ENCODE peak calls at places on chromosome 10, in six cellular contexts. O is IMR-90, Q is neuronal stem cell, T is mesenchymal stem cell, M is H9, Z is H1. E is an unnamed sample.

GRCh38 chr10:129163536-129163935 is 303.5 kb upstream of the MGMT start:
- DNase-seq in O (no peak), M (no peak), Z (no peak), T (no peak), Q (no peak), E (no peak)

GRCh38 chr10:122657255-122657654 is 42.4 kb downstream of the C10orf120 start:
- DNase-seq in Z (no peak), O (no peak), T (no peak), Q (no peak), M (no peak), E (no peak)

GRCh38 chr10:4981722-4982471 is 18.7 kb downstream of the AKR1C1 start:
- DNase-seq in T (peak), O (peak), Q (peak), M (peak), Z (peak), E (peak)

GRCh38 chr10:114498413-114499111 is 94.3 kb upstream of the AFAP1L2 start:
- DNase-seq in Q (no peak), O (no peak), T (no peak), M (no peak), Z (no peak), E (no peak)

GRCh38 chr10:97632949-97633884 is at the start of gene MORN4:
- DNase-seq in M (peak), O (peak), T (peak), Q (peak), Z (peak), E (peak)

GRCh38 chr10:101060951-101061813 is 607 bp upstream of the KAZALD1 start:
- DNase-seq in Q (peak), Z (peak), M (peak), T (peak), O (peak), E (peak)

GRCh38 chr10:5776150-5776880 is 36.9 kb downstream of the GDI2 start:
- DNase-seq in Q (no peak), O (peak), M (peak), T (peak), Z (no peak), E (peak)

GRCh38 chr10:91880310-91880709 is 29.0 kb downstream of the FGFBP3 start:
- DNase-seq in Z (no peak), M (no peak), T (peak), Q (peak), O (no peak), E (peak)

GRCh38 chr10:1486841-1487240 is 250.5 kb downstream of the ADARB2 start:
- DNase-seq in M (no peak), O (no peak), Z (no peak), Q (no peak), T (no peak), E (no peak)

GRCh38 chr10:108230478-108231170 is 1066.1 kb upstream of the SORCS1 start:
- DNase-seq in T (no peak), Q (no peak), M (no peak), O (no peak), Z (no peak), E (no peak)

GRCh38 chr10:16867990-16868389 is 50.8 kb upstream of the RSU1 start:
- DNase-seq in M (no peak), Q (no peak), T (no peak), O (no peak), Z (no peak), E (peak)

GRCh38 chr10:97532935-97533671 is 34.4 kb downstream of the UBTD1 start:
- DNase-seq in T (peak), O (peak), Z (peak), M (peak), Q (no peak), E (peak)

GRCh38 chr10:23021430-23021829 is 73.9 kb upstream of the MSRB2 start:
- DNase-seq in Q (no peak), O (no peak), M (no peak), Z (no peak), T (no peak), E (no peak)

GRCh38 chr10:122258136-122259074 is 12.7 kb upstream of the BTBD16 start:
- DNase-seq in T (peak), Z (no peak), O (peak), M (no peak), Q (no peak), E (peak)

GRCh38 chr10:121823993-121824463 is 103.8 kb downstream of the ATE1 start:
- DNase-seq in Z (no peak), T (peak), O (peak), Q (peak), M (no peak), E (peak)

GRCh38 chr10:93062499-93063216 is 2.1 kb downstream of the CYP26C1 start:
- DNase-seq in Q (no peak), M (peak), O (peak), Z (peak), T (no peak), E (peak)

GRCh38 chr10:88216976-88217375 is 353.6 kb downstream of the PTEN start:
- DNase-seq in O (no peak), Q (no peak), T (no peak), Z (no peak), M (no peak), E (peak)

GRCh38 chr10:69318087-69318996 is 40.0 kb downstream of the HK1 start:
- DNase-seq in M (peak), Z (peak), O (peak), Q (peak), T (peak), E (peak)

GRCh38 chr10:15781381-15781960 is 61.7 kb upstream of the ITGA8 start:
- DNase-seq in T (no peak), Z (no peak), Q (no peak), O (no peak), M (no peak), E (no peak)

GRCh38 chr10:15782851-15783250 is 63.1 kb upstream of the ITGA8 start:
- DNase-seq in M (no peak), Z (no peak), Q (no peak), O (no peak), T (no peak), E (no peak)

GRCh38 chr10:15787426-15787825 is 67.7 kb upstream of the ITGA8 start:
- DNase-seq in O (no peak), M (no peak), Q (no peak), Z (no peak), T (no peak), E (no peak)

GRCh38 chr10:15784662-15785300 is 65.1 kb upstream of the ITGA8 start:
- DNase-seq in Q (no peak), O (peak), T (peak), Z (no peak), M (peak), E (peak)

GRCh38 chr10:15784237-15784636 is 64.5 kb upstream of the ITGA8 start:
- DNase-seq in Z (no peak), Q (no peak), T (no peak), O (no peak), M (no peak), E (no peak)
- H3K18ac ChIP-seq in Z (no peak), Q (no peak), T (no peak), O (no peak), M (no peak), E (no peak)

GRCh38 chr10:132408367-132408781 is 11.4 kb downstream of the PWWP2B start:
- DNase-seq in Q (no peak), Z (no peak), M (peak), T (peak), O (no peak), E (peak)

GRCh38 chr10:132409667-132410028 is 12.6 kb downstream of the PWWP2B start:
- DNase-seq in Z (no peak), M (no peak), Q (no peak), T (no peak), O (no peak), E (peak)

GRCh38 chr10:132407846-132408278 is 10.9 kb downstream of the PWWP2B start:
- DNase-seq in O (peak), M (peak), Z (peak), Q (no peak), T (peak), E (peak)

GRCh38 chr10:132410056-132410778 is 13.2 kb downstream of the PWWP2B start:
- DNase-seq in M (no peak), O (no peak), Q (no peak), Z (no peak), T (no peak), E (no peak)

GRCh38 chr10:132408823-132409666 is 12.0 kb downstream of the PWWP2B start:
- DNase-seq in O (no peak), Z (no peak), T (no peak), M (no peak), Q (no peak), E (no peak)
- H3K18ac ChIP-seq in O (no peak), Z (peak), T (peak), M (peak), Q (peak), E (peak)

DNA sequence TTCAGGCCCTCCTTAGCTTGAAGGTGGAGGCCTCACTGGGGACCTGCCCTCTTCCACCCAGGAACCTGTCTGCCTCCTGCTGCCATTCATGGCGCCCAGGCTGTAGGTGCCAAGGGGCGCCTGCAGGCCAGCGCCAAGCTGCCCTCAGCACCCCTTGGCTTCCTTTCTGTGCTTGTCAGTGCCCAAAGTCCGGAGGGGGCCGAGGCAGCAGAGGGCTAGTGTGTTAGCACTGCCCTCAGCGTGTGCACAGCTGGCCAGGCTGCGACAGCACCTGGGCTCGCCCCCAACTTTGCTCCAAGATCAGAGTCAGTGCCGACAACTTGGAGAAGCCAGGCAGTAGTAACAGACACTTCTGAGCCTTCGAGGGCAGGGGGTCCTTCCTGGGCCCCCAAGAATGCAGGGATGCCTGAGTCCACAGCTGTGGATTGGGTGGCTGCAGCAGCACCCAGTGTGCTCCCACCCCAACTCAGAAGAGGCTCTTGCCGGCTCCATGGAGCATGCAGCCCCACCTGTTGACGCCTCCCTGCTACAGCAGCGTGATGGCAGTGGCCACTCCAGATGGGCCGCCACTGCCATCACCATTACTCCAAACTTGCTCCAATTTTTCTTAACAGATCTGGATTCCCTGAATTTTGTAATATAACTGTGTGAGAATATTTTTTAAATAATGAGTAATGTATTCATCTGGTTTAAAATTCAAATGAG is 41.7 kb downstream of the CACUL1 start:
- DNase-seq in T (no peak), Q (no peak), Z (peak), M (peak), O (no peak), E (peak)
- H3K18ac ChIP-seq in T (no peak), Q (peak), Z (no peak), M (no peak), O (no peak), E (no peak)

GRCh38 chr10:72037811-72038210 is 50.5 kb downstream of the SPOCK2 start:
- DNase-seq in Q (peak), O (no peak), T (no peak), M (no peak), Z (no peak), E (peak)

GRCh38 chr10:72037266-72037665 is 51.1 kb downstream of the SPOCK2 start:
- DNase-seq in Z (no peak), Q (no peak), M (no peak), T (no peak), O (no peak), E (no peak)

GRCh38 chr10:72041491-72041890 is 46.9 kb downstream of the SPOCK2 start:
- DNase-seq in T (no peak), M (no peak), Q (no peak), O (no peak), Z (no peak), E (no peak)

GRCh38 chr10:72038458-72039001 is 49.8 kb downstream of the SPOCK2 start:
- DNase-seq in Z (no peak), O (peak), Q (no peak), T (peak), M (no peak), E (peak)

DNA sequence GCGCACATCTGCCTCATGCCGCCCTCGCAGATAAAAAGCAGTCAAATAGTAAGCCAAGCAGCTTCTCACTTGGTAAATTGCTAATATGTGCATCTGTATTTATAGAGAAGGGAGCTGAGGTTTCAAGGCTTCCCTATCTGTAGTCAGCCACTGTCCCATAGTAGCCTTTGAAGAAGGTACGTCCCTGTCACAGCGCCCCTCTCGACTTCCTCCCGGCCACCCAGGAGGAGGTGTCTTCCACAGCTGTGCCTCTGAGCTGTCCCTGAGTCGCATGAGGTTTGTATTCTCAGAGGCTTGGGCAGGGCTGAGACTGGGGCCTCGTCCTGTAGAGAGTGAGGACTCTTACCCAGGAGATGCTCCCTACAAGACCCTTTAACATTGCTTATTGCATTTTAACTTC is 49.0 kb downstream of the SPOCK2 start:
- DNase-seq in Z (no peak), O (no peak), M (no peak), Q (no peak), T (no peak), E (no peak)
- H3K18ac ChIP-seq in Z (no peak), O (no peak), M (no peak), Q (peak), T (no peak), E (no peak)

GRCh38 chr10:77404801-77405200 is 232.8 kb downstream of the KCNMA1 start:
- DNase-seq in T (no peak), Z (no peak), O (no peak), M (no peak), Q (no peak), E (no peak)

GRCh38 chr10:77405771-77406241 is 231.8 kb downstream of the KCNMA1 start:
- DNase-seq in Z (peak), T (peak), Q (peak), M (peak), O (peak), E (peak)

GRCh38 chr10:77409697-77410471 is 227.7 kb downstream of the KCNMA1 start:
- DNase-seq in Q (no peak), M (no peak), Z (no peak), O (no peak), T (no peak), E (no peak)

GRCh38 chr10:77408259-77408658 is 229.3 kb downstream of the KCNMA1 start:
- DNase-seq in Q (no peak), T (no peak), Z (no peak), M (no peak), O (no peak), E (no peak)

DNA sequence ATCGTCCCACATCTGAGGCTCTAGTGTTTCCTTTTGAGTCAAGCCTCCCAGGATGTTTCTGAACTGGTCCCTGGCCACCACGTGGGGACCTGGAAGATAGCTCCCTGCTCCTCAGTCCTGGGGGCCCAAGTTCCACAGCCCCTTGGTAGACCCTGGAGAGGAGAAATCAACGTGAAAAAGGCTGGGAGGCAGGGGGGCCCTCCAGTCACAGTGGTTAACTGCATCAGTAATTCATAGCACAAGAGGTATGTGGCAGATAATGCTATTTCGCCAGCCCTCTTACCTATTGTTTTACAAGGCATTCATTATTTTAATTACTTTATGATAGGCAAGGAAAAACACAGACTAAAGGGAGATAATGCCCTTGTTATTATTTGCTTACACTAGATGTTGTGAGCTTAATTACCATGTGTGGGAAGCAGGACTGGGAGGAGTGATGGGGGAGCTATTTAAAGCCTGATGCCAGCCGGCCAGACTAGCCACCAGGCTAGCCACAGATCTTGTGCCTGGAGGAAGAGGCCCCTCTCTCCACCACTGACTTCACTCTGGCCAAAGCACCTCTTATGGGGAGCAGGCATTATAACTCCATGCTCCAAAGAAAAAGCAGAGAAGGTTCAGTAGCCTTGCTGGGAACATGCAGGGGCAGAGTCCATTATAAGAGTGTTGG is 230.7 kb downstream of the KCNMA1 start:
- DNase-seq in T (no peak), Q (no peak), Z (no peak), M (no peak), O (no peak), E (no peak)
- H3K18ac ChIP-seq in T (peak), Q (peak), Z (no peak), M (no peak), O (no peak), E (no peak)

DNA sequence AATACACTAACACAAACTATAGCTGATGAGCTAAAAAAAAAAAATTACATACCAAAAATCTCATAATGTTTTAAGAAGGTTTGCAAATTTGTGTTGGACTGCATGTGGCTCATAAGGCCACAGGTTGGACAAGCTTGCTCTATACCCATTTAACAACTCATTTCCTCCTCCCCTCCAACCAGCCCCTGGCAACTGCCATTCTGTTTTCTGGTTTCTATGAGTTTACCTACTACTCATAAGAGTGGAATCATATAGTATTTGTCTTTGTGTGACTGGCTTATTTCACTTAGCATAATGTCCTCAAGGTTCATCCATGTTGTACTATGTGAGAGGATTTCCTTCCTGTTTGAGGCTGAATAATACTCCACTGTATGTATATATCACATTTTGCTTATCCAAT is 100.4 kb upstream of the ARHGAP21 start:
- DNase-seq in T (no peak), M (no peak), Z (no peak), O (peak), Q (no peak), E (no peak)
- H3K18ac ChIP-seq in T (no peak), M (no peak), Z (no peak), O (no peak), Q (no peak), E (no peak)

GRCh38 chr10:131084791-131085585 is 226.5 kb downstream of the TCERG1L start:
- DNase-seq in T (no peak), M (no peak), Q (no peak), O (no peak), Z (no peak), E (no peak)

GRCh38 chr10:131082201-131082850 is 229.2 kb downstream of the TCERG1L start:
- DNase-seq in T (no peak), M (no peak), Z (no peak), O (no peak), Q (no peak), E (no peak)

GRCh38 chr10:131082991-131083465 is 228.5 kb downstream of the TCERG1L start:
- DNase-seq in O (no peak), T (no peak), Z (no peak), Q (no peak), M (no peak), E (no peak)

GRCh38 chr10:131085586-131085860 is 226.0 kb downstream of the TCERG1L start:
- DNase-seq in M (no peak), Q (no peak), O (no peak), Z (no peak), T (no peak), E (no peak)

GRCh38 chr10:131083915-131084790 is 227.4 kb downstream of the TCERG1L start:
- DNase-seq in T (no peak), M (peak), Z (peak), Q (no peak), O (no peak), E (peak)
- H3K18ac ChIP-seq in T (no peak), M (no peak), Z (peak), Q (peak), O (no peak), E (no peak)

DNA sequence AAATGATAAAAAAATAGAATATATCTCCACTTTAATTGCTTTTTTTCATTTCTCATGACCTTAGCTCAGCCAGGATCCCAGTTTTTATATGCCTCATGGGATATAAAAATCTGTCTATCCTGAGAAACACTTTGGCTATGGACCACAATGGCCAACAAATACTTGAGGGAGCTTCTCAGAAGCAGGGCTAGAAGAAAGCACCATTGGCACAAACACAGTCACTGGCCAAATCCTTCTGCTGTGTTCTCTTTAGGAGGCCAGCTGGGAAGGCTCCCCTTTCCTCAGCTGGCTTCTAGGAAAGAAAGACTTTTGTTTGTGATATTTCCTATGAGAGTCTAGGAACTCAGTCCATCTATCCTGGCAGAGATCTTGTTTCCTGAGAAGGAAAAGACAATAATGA is 856.2 kb upstream of the GHITM start:
- DNase-seq in M (no peak), O (no peak), Z (no peak), Q (no peak), T (no peak), E (no peak)
- H3K18ac ChIP-seq in M (no peak), O (no peak), Z (no peak), Q (no peak), T (no peak), E (no peak)

GRCh38 chr10:31353574-31353973 is 34.6 kb downstream of the ZEB1 start:
- DNase-seq in T (peak), Z (no peak), O (peak), Q (no peak), M (no peak), E (peak)
- H3K18ac ChIP-seq in T (no peak), Z (no peak), O (no peak), Q (no peak), M (no peak), E (no peak)

DNA sequence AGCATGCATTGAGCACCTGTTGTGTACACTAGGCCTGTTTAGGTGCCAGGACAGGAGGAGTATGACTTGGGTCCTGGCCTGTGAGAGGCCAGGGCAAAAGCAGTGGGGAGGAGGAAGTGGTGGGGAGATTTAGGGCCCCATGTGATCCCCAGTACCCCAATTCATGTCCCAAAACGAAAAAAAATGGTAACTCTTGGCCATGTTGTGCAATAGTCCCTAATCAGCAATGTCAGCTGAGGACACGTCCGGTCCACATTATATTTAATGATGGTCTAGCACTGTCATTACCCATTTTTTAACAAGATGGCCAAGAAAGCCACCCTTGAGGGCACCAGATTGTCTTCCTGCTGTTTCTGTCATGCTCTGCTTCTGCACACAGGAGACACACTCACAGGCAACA is 142.0 kb upstream of the RET start:
- DNase-seq in M (no peak), Z (no peak), Q (no peak), O (no peak), T (no peak), E (no peak)
- H3K18ac ChIP-seq in M (no peak), Z (no peak), Q (no peak), O (no peak), T (no peak), E (no peak)